ENCODE peak calls at places on chromosomes 4 and X, in four cellular contexts. One of them, this sample, is unnamed.

GRCh38 chr4:8525383-8526120 is 54.6 kb upstream of the GPR78 start:
- DNase-seq in foreskin fibroblast: peak
- DNase-seq in neural progenitor cell: no peak
- DNase-seq in WTC11: no peak
- DNase-seq in this sample: no peak

GRCh38 chrX:139815771-139816170 is 107.8 kb upstream of the MCF2 start:
- DNase-seq in foreskin fibroblast: no peak
- DNase-seq in neural progenitor cell: no peak
- DNase-seq in WTC11: no peak
- DNase-seq in this sample: no peak

GRCh38 chr4:141102367-141102766 is 30.9 kb downstream of the RNF150 start:
- DNase-seq in foreskin fibroblast: peak
- DNase-seq in neural progenitor cell: no peak
- DNase-seq in WTC11: no peak
- DNase-seq in this sample: peak

GRCh38 chrX:140764401-140764919 is 54.9 kb downstream of the LINC00632 start:
- DNase-seq in foreskin fibroblast: peak
- DNase-seq in neural progenitor cell: peak
- DNase-seq in WTC11: peak
- DNase-seq in this sample: peak

GRCh38 chr4:138911903-138912713 is 103.5 kb upstream of the NOCT start:
- DNase-seq in foreskin fibroblast: no peak
- DNase-seq in neural progenitor cell: no peak
- DNase-seq in WTC11: no peak
- DNase-seq in this sample: no peak

GRCh38 chrX:132748909-132749308 is 209.5 kb downstream of the HS6ST2 start:
- DNase-seq in foreskin fibroblast: no peak
- DNase-seq in neural progenitor cell: no peak
- DNase-seq in WTC11: no peak
- DNase-seq in this sample: no peak

GRCh38 chr4:47669946-47670345 is 167.9 kb downstream of the CORIN start:
- DNase-seq in foreskin fibroblast: peak
- DNase-seq in neural progenitor cell: no peak
- DNase-seq in WTC11: no peak
- DNase-seq in this sample: no peak

GRCh38 chr4:145618912-145619638 is at the start of gene MMAA:
- DNase-seq in foreskin fibroblast: peak
- DNase-seq in neural progenitor cell: peak
- DNase-seq in WTC11: peak
- DNase-seq in this sample: peak

GRCh38 chr4:7769936-7770674 is 169.6 kb downstream of the AFAP1 start:
- DNase-seq in foreskin fibroblast: peak
- DNase-seq in neural progenitor cell: peak
- DNase-seq in WTC11: peak
- DNase-seq in this sample: peak

GRCh38 chr4:38069271-38069760 is 109.1 kb downstream of the PTTG2 start:
- DNase-seq in foreskin fibroblast: peak
- DNase-seq in neural progenitor cell: peak
- DNase-seq in WTC11: peak
- DNase-seq in this sample: peak

GRCh38 chr4:56055027-56055976 is 106.6 kb downstream of the CEP135 start:
- DNase-seq in foreskin fibroblast: no peak
- DNase-seq in neural progenitor cell: no peak
- DNase-seq in WTC11: no peak
- DNase-seq in this sample: no peak

GRCh38 chr4:93996895-93997294 is 168.3 kb downstream of the ATOH1 start:
- DNase-seq in foreskin fibroblast: no peak
- DNase-seq in neural progenitor cell: no peak
- DNase-seq in WTC11: no peak
- DNase-seq in this sample: no peak

GRCh38 chrX:80812176-80812575 is 2.5 kb upstream of the BRWD3 start:
- DNase-seq in foreskin fibroblast: peak
- DNase-seq in neural progenitor cell: peak
- DNase-seq in WTC11: peak
- DNase-seq in this sample: peak

GRCh38 chrX:46929439-46930018 is 17.3 kb downstream of the JADE3 start:
- DNase-seq in foreskin fibroblast: peak
- DNase-seq in neural progenitor cell: no peak
- DNase-seq in WTC11: no peak
- DNase-seq in this sample: peak

GRCh38 chr4:89071311-89071710 is 14.3 kb upstream of the FAM13A start:
- DNase-seq in foreskin fibroblast: no peak
- DNase-seq in neural progenitor cell: no peak
- DNase-seq in WTC11: no peak
- DNase-seq in this sample: no peak

GRCh38 chrX:136162827-136163427 is 15.6 kb downstream of the FHL1 start:
- DNase-seq in foreskin fibroblast: peak
- DNase-seq in neural progenitor cell: peak
- DNase-seq in WTC11: peak
- DNase-seq in this sample: peak

GRCh38 chr4:683247-683897 is 5.6 kb downstream of the SLC49A3 start:
- DNase-seq in foreskin fibroblast: no peak
- DNase-seq in neural progenitor cell: no peak
- DNase-seq in WTC11: no peak
- DNase-seq in this sample: no peak

GRCh38 chrX:65035451-65035779 is 59.2 kb upstream of the ZC4H2 start:
- DNase-seq in foreskin fibroblast: peak
- DNase-seq in neural progenitor cell: peak
- DNase-seq in WTC11: peak
- DNase-seq in this sample: peak

GRCh38 chr4:1856920-1857699 is 1.2 kb upstream of the LETM1 start:
- DNase-seq in foreskin fibroblast: peak
- DNase-seq in neural progenitor cell: peak
- DNase-seq in WTC11: peak
- DNase-seq in this sample: no peak

GRCh38 chrX:103774070-103774642 is 2.5 kb upstream of the PLP1 start:
- DNase-seq in foreskin fibroblast: peak
- DNase-seq in neural progenitor cell: peak
- DNase-seq in WTC11: no peak
- DNase-seq in this sample: peak

GRCh38 chr4:47852121-47852520 is 14.3 kb upstream of the CORIN start:
- DNase-seq in foreskin fibroblast: peak
- DNase-seq in neural progenitor cell: no peak
- DNase-seq in WTC11: no peak
- DNase-seq in this sample: peak

GRCh38 chrX:28850955-28851354 is 263.7 kb downstream of the IL1RAPL1 start:
- DNase-seq in foreskin fibroblast: no peak
- DNase-seq in neural progenitor cell: peak
- DNase-seq in WTC11: no peak
- DNase-seq in this sample: no peak

GRCh38 chrX:71870337-71871098 is 40.1 kb upstream of the NHSL2 start:
- DNase-seq in foreskin fibroblast: peak
- DNase-seq in neural progenitor cell: peak
- DNase-seq in WTC11: peak
- DNase-seq in this sample: peak
- TF ChIP-seq CTCF in foreskin fibroblast: no peak
- TF ChIP-seq CTCF in neural progenitor cell: peak
- TF ChIP-seq CTCF in WTC11: peak
- TF ChIP-seq CTCF in this sample: peak

GRCh38 chrX:43654431-43655150 is 1.5 kb upstream of the MAOA start:
- DNase-seq in foreskin fibroblast: peak
- DNase-seq in neural progenitor cell: peak
- DNase-seq in WTC11: peak
- DNase-seq in this sample: peak
- TF ChIP-seq CTCF in foreskin fibroblast: no peak
- TF ChIP-seq CTCF in neural progenitor cell: peak
- TF ChIP-seq CTCF in WTC11: no peak
- TF ChIP-seq CTCF in this sample: peak

GRCh38 chr4:184282251-184282713 is 64.6 kb upstream of the ENPP6 start:
- DNase-seq in foreskin fibroblast: no peak
- DNase-seq in neural progenitor cell: peak
- DNase-seq in WTC11: peak
- DNase-seq in this sample: no peak
- TF ChIP-seq CTCF in foreskin fibroblast: no peak
- TF ChIP-seq CTCF in neural progenitor cell: peak
- TF ChIP-seq CTCF in WTC11: no peak
- TF ChIP-seq CTCF in this sample: peak

DNA sequence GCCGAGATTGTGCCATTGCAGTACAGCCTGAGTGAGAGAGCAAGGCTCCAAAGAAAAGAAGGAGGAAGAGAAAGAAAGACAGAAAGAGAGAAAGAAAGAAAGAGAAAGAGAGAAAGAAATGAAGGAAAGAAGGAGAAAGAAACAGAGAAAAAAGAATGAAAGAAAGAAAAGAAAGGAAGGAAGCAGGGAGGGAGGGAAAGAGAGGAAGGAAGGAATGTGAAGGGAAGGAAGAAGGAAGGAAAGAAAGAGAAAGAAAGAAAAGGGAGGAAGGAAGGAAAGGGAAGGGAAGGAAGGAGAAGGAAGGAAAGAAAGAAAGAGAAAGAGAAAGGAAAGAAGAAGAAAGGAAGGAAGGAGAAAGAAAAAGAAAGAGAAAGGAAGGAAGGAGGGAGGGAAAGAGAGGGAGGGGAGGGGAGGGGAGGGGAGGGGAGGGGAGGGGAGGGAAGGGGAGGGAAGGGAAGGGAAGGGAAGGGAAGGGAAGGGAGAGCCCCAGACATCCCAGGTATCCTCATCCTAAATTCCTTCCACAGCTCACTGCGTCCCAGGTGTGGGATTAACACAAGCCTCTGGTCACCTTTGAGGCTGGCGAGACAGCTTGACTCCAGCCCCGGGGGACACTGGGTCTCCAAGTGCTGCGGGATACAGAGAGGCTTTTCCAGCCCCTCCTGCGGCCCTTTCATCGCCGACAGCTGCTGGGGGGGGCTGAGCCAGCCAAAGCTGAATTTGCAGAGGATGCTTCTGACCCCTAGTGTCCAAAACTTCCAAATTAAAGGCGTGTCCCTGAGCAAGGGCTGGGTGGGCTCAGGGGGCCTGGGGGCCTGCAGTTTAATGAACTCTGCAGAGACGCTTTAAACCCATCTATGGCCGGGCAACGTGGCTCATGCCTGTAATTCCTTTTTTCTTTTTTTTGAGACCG is 24.2 kb upstream of the CSF2RA start:
- DNase-seq in foreskin fibroblast: no peak
- DNase-seq in neural progenitor cell: peak
- DNase-seq in WTC11: peak
- DNase-seq in this sample: no peak
- TF ChIP-seq CTCF in foreskin fibroblast: peak
- TF ChIP-seq CTCF in neural progenitor cell: peak
- TF ChIP-seq CTCF in WTC11: no peak
- TF ChIP-seq CTCF in this sample: peak

GRCh38 chr4:76958891-76959290 is 9.3 kb downstream of the SEPTIN11 start:
- DNase-seq in foreskin fibroblast: no peak
- DNase-seq in neural progenitor cell: no peak
- DNase-seq in WTC11: no peak
- DNase-seq in this sample: no peak
- TF ChIP-seq CTCF in foreskin fibroblast: no peak
- TF ChIP-seq CTCF in neural progenitor cell: no peak
- TF ChIP-seq CTCF in WTC11: no peak
- TF ChIP-seq CTCF in this sample: no peak

GRCh38 chr4:167025651-167026050 is 208.6 kb downstream of the SPOCK3 start:
- DNase-seq in foreskin fibroblast: no peak
- DNase-seq in neural progenitor cell: no peak
- DNase-seq in WTC11: no peak
- DNase-seq in this sample: no peak

GRCh38 chr4:167023359-167023925 is 210.9 kb downstream of the SPOCK3 start:
- DNase-seq in foreskin fibroblast: no peak
- DNase-seq in neural progenitor cell: no peak
- DNase-seq in WTC11: no peak
- DNase-seq in this sample: no peak

GRCh38 chr4:167021545-167022155 is 212.6 kb downstream of the SPOCK3 start:
- DNase-seq in foreskin fibroblast: peak
- DNase-seq in neural progenitor cell: peak
- DNase-seq in WTC11: peak
- DNase-seq in this sample: peak

GRCh38 chr4:167014944-167015343 is 219.3 kb downstream of the SPOCK3 start:
- DNase-seq in foreskin fibroblast: no peak
- DNase-seq in neural progenitor cell: no peak
- DNase-seq in WTC11: no peak
- DNase-seq in this sample: no peak

DNA sequence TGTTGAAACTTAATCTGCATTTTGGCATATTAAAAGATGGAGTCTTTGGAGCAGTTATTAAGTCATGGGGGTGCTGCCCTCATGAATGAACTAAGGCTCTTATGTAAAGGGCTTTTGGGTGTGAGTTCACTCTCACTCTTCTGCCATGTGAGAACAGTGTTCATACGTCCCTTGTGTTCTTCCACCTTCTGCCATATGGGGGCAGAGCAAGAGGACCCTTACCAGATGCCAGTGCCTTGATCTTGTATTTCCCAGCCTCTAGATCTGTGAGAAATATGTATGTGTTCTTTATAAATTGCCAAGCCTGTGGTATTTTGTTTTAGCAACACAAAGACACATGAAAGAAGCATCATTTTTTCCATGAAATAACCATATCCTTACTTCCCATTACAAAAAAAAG is 213.9 kb downstream of the SPOCK3 start:
- DNase-seq in foreskin fibroblast: no peak
- DNase-seq in neural progenitor cell: peak
- DNase-seq in WTC11: peak
- DNase-seq in this sample: no peak
- TF ChIP-seq CTCF in foreskin fibroblast: no peak
- TF ChIP-seq CTCF in neural progenitor cell: peak
- TF ChIP-seq CTCF in WTC11: peak
- TF ChIP-seq CTCF in this sample: peak

GRCh38 chr4:2908686-2909085 is 54.5 kb downstream of the NOP14 start:
- DNase-seq in foreskin fibroblast: no peak
- DNase-seq in neural progenitor cell: no peak
- DNase-seq in WTC11: no peak
- DNase-seq in this sample: no peak

GRCh38 chr4:2911868-2912267 is 51.3 kb downstream of the NOP14 start:
- DNase-seq in foreskin fibroblast: no peak
- DNase-seq in neural progenitor cell: no peak
- DNase-seq in WTC11: no peak
- DNase-seq in this sample: no peak

GRCh38 chr4:2909583-2909982 is 53.6 kb downstream of the NOP14 start:
- DNase-seq in foreskin fibroblast: no peak
- DNase-seq in neural progenitor cell: no peak
- DNase-seq in WTC11: no peak
- DNase-seq in this sample: no peak

GRCh38 chr4:2907706-2908293 is 55.4 kb downstream of the NOP14 start:
- DNase-seq in foreskin fibroblast: no peak
- DNase-seq in neural progenitor cell: no peak
- DNase-seq in WTC11: no peak
- DNase-seq in this sample: no peak

GRCh38 chr4:2910409-2910808 is 52.8 kb downstream of the NOP14 start:
- DNase-seq in foreskin fibroblast: no peak
- DNase-seq in neural progenitor cell: peak
- DNase-seq in WTC11: peak
- DNase-seq in this sample: no peak
- TF ChIP-seq CTCF in foreskin fibroblast: peak
- TF ChIP-seq CTCF in neural progenitor cell: peak
- TF ChIP-seq CTCF in WTC11: no peak
- TF ChIP-seq CTCF in this sample: peak

GRCh38 chr4:73258668-73259551 is at the start of gene ANKRD17:
- DNase-seq in foreskin fibroblast: peak
- DNase-seq in neural progenitor cell: peak
- DNase-seq in WTC11: peak
- DNase-seq in this sample: peak

GRCh38 chr4:73257242-73257994 is 1.2 kb downstream of the ANKRD17 start:
- DNase-seq in foreskin fibroblast: peak
- DNase-seq in neural progenitor cell: peak
- DNase-seq in WTC11: peak
- DNase-seq in this sample: peak

GRCh38 chr4:73259552-73260140 is 1.0 kb upstream of the ANKRD17 start:
- DNase-seq in foreskin fibroblast: no peak
- DNase-seq in neural progenitor cell: no peak
- DNase-seq in WTC11: no peak
- DNase-seq in this sample: peak

GRCh38 chr4:73257995-73258667 is 467 bp downstream of the ANKRD17 start:
- DNase-seq in foreskin fibroblast: peak
- DNase-seq in neural progenitor cell: no peak
- DNase-seq in WTC11: no peak
- DNase-seq in this sample: peak
- TF ChIP-seq CTCF in foreskin fibroblast: no peak
- TF ChIP-seq CTCF in neural progenitor cell: peak
- TF ChIP-seq CTCF in WTC11: no peak
- TF ChIP-seq CTCF in this sample: peak